ENCODE peak calls at places on chromosome 15, in four cellular contexts. G, D, B and T are unnamed samples.

GRCh38 chr15:25933456-25934158 is 70.5 kb upstream of the ATP10A start:
- DNase-seq in G (peak; percentile 49), D (peak; percentile 47), B (peak; percentile 5), T (peak; percentile 66)

GRCh38 chr15:29952245-29952644 is 130.0 kb upstream of the TJP1 start:
- DNase-seq in G (no peak), D (no peak), B (no peak), T (no peak)

GRCh38 chr15:82647045-82647834 is at the start of gene CPEB1:
- DNase-seq in G (no peak), D (no peak), B (no peak), T (peak; percentile 28)

GRCh38 chr15:31405200-31405929 is 78.7 kb downstream of the KLF13 start:
- DNase-seq in G (no peak), D (peak; percentile 72), B (no peak), T (no peak)

GRCh38 chr15:82093774-82094211 is 48.0 kb upstream of the MEX3B start:
- DNase-seq in G (no peak), D (peak; percentile 41), B (no peak), T (no peak)

GRCh38 chr15:92930776-92931175 is 30.7 kb downstream of the CHD2 start:
- DNase-seq in G (no peak), D (no peak), B (no peak), T (no peak)

GRCh38 chr15:37034392-37034791 is 66.0 kb downstream of the MEIS2 start:
- DNase-seq in G (no peak), D (no peak), B (no peak), T (no peak)

GRCh38 chr15:48250640-48251076 is 44.6 kb downstream of the SLC12A1 start:
- DNase-seq in G (peak; percentile 5), D (peak; percentile 25), B (peak; percentile 17), T (peak; percentile 38)

GRCh38 chr15:73338606-73339388 is 30.0 kb downstream of the HCN4 start:
- DNase-seq in G (no peak), D (no peak), B (no peak), T (no peak)

GRCh38 chr15:47885921-47886320 is 168.6 kb downstream of the SEMA6D start:
- DNase-seq in G (no peak), D (no peak), B (no peak), T (no peak)

GRCh38 chr15:81056276-81056675 is 55.6 kb downstream of the TLNRD1 start:
- DNase-seq in G (no peak), D (no peak), B (no peak), T (no peak)

GRCh38 chr15:78206326-78207109 is 27.8 kb downstream of the ACSBG1 start:
- DNase-seq in G (no peak), D (no peak), B (no peak), T (peak; percentile 38)

GRCh38 chr15:70301396-70301795 is 203.7 kb upstream of the TLE3 start:
- DNase-seq in G (no peak), D (no peak), B (no peak), T (no peak)

GRCh38 chr15:39874890-39875549 is 45.0 kb downstream of the GPR176 start:
- DNase-seq in G (no peak), D (peak; percentile 17), B (no peak), T (no peak)

GRCh38 chr15:48693474-48693873 is 48.0 kb upstream of the FBN1 start:
- DNase-seq in G (no peak), D (no peak), B (no peak), T (no peak)

GRCh38 chr15:42072141-42072685 is 22.1 kb downstream of the PLA2G4D start:
- DNase-seq in G (no peak), D (no peak), B (no peak), T (no peak)

GRCh38 chr15:61889706-61890105 is 170.5 kb downstream of the VPS13C start:
- DNase-seq in G (no peak), D (no peak), B (no peak), T (no peak)

GRCh38 chr15:85872125-85872524 is 77.4 kb upstream of the KLHL25 start:
- DNase-seq in G (no peak), D (no peak), B (no peak), T (no peak)

GRCh38 chr15:32888221-32888761 is 170.5 kb downstream of the GREM1 start:
- DNase-seq in G (no peak), D (no peak), B (no peak), T (no peak)

GRCh38 chr15:83871808-83872559 is 218.1 kb downstream of the ADAMTSL3 start:
- DNase-seq in G (no peak), D (no peak), B (peak; percentile 17), T (no peak)

GRCh38 chr15:82849556-82850241 is 40.3 kb downstream of the WHAMM start:
- DNase-seq in G (peak; percentile 81), D (peak; percentile 73), B (no peak), T (peak; percentile 93)

GRCh38 chr15:86347245-86347644 is 267.6 kb downstream of the AGBL1 start:
- DNase-seq in G (no peak), D (no peak), B (no peak), T (no peak)

GRCh38 chr15:89360294-89360971 is 25.8 kb upstream of the POLG start:
- DNase-seq in G (no peak), D (no peak), B (no peak), T (no peak)

GRCh38 chr15:55977225-55977624 is 16.2 kb downstream of the NEDD4 start:
- DNase-seq in G (no peak), D (no peak), B (no peak), T (no peak)

GRCh38 chr15:31439328-31439727 is 112.7 kb downstream of the KLF13 start:
- DNase-seq in G (no peak), D (peak; percentile 35), B (no peak), T (no peak)

GRCh38 chr15:80844011-80844732 is 65.0 kb downstream of the CEMIP start:
- DNase-seq in G (no peak), D (peak; percentile 45), B (no peak), T (peak; percentile 38)

GRCh38 chr15:70852501-70853269 is 1.3 kb downstream of the LARP6 start:
- DNase-seq in G (no peak), D (no peak), B (no peak), T (no peak)

GRCh38 chr15:72970965-72971746 is 81.1 kb upstream of the NEO1 start:
- DNase-seq in G (no peak), D (no peak), B (no peak), T (no peak)

GRCh38 chr15:76576526-76577279 is 240.1 kb downstream of the ISL2 start:
- DNase-seq in G (no peak), D (peak; percentile 75), B (peak; percentile 21), T (no peak)

GRCh38 chr15:99511865-99512632 is 53.7 kb upstream of the MEF2A start:
- DNase-seq in G (no peak), D (no peak), B (peak; percentile 99), T (no peak)

GRCh38 chr15:32818758-32819405 is 101.1 kb downstream of the GREM1 start:
- DNase-seq in G (no peak), D (no peak), B (no peak), T (no peak)

GRCh38 chr15:78507831-78508160 is 419 bp downstream of the HYKK start:
- DNase-seq in G (peak; percentile 1), D (no peak), B (no peak), T (no peak)

GRCh38 chr15:90799639-90800038 is 68.7 kb upstream of the FURIN start:
- DNase-seq in G (no peak), D (no peak), B (no peak), T (no peak)

GRCh38 chr15:90807687-90808086 is 60.7 kb upstream of the FURIN start:
- DNase-seq in G (no peak), D (no peak), B (no peak), T (no peak)

GRCh38 chr15:90807074-90807646 is 61.2 kb upstream of the FURIN start:
- DNase-seq in G (no peak), D (no peak), B (no peak), T (no peak)

DNA sequence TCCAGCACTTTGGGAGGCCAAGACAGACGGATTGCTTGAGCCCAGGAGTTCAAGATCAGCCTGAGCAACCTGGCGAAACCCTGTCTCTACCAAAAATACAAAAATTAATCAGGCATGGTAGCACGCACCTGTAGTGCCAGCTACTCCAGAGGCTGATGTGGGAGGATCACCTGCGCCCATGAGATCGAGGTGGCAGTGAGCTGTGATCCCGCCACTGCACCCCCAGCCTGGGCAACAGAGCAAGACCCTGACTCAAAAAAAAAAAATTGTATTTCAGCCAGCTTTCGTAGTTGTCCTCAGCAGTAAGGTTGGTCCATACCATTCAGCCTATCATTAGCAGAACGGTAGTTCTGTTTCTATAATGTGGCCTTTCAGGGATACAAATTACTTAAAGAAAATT is 66.6 kb upstream of the FURIN start:
- DNase-seq in G (no peak), D (no peak), B (no peak), T (no peak)
- TF ChIP-seq YY1 in G (no peak), D (no peak), B (no peak), T (no peak)

GRCh38 chr15:91422704-91423254 is 322.7 kb downstream of the SV2B start:
- DNase-seq in G (no peak), D (no peak), B (no peak), T (peak; percentile 66)
- TF ChIP-seq SUZ12 in G (no peak), D (no peak), B (no peak), T (no peak)

GRCh38 chr15:65762914-65763787 is 28.9 kb downstream of the DENND4A start:
- DNase-seq in G (no peak), D (no peak), B (no peak), T (no peak)
- TF ChIP-seq YY1 in G (no peak), D (no peak), B (no peak), T (no peak)

DNA sequence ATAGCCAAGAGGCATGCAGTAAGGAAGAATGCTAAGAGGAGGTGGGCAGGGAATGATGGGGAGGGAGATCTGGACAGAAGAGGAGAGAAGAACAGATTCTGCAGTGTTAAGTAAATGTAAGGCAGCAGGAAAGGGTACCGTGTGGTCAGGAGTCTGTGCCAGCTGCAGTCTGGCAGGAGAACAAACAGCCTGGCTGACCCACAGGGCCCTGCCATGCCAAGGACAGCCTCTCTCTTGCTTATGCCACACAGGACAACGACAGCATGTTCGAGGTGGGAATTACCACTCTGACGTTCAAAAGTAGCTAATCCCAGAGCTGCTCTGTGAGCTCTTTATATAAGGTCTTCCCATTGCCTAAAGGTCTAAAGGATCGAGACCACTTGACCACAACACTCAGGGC is 31.3 kb downstream of the DAPK2 start:
- DNase-seq in G (no peak), D (no peak), B (no peak), T (no peak)
- TF ChIP-seq SUZ12 in G (no peak), D (no peak), B (no peak), T (no peak)